ENCODE peak calls at places on chromosome 3, in four cellular contexts. X, Z, B and T are unnamed samples.

GRCh38 chr3:141366285-141367037 is 1.8 kb upstream of the ZBTB38 start:
- DNase-seq in X (no peak), Z (peak), B (no peak), T (no peak)

GRCh38 chr3:52091566-52092290 is 35.4 kb upstream of the DUSP7 start:
- DNase-seq in X (no peak), Z (no peak), B (no peak), T (no peak)

GRCh38 chr3:58864480-58864879 is 185.3 kb downstream of the CFAP20DC start:
- DNase-seq in X (no peak), Z (no peak), B (no peak), T (no peak)

GRCh38 chr3:141109761-141110160 is 58.6 kb downstream of the SPSB4 start:
- DNase-seq in X (no peak), Z (no peak), B (no peak), T (no peak)

GRCh38 chr3:84126160-84126559 is 832.6 kb upstream of the CADM2 start:
- DNase-seq in X (no peak), Z (no peak), B (no peak), T (no peak)

GRCh38 chr3:143065364-143065763 is 54.2 kb upstream of the CHST2 start:
- DNase-seq in X (no peak), Z (no peak), B (no peak), T (no peak)

GRCh38 chr3:195153653-195154052 is 117.3 kb downstream of the XXYLT1 start:
- DNase-seq in X (no peak), Z (no peak), B (no peak), T (no peak)

GRCh38 chr3:99614768-99615167 is 23.6 kb upstream of the COL8A1 start:
- DNase-seq in X (no peak), Z (no peak), B (no peak), T (no peak)

GRCh38 chr3:8712045-8712870 is 21.3 kb upstream of the CAV3 start:
- DNase-seq in X (no peak), Z (no peak), B (peak), T (no peak)

GRCh38 chr3:55616803-55617202 is 129.7 kb upstream of the WNT5A start:
- DNase-seq in X (no peak), Z (no peak), B (no peak), T (no peak)

GRCh38 chr3:183896610-183897009 is 11.9 kb upstream of the PARL start:
- DNase-seq in X (no peak), Z (no peak), B (no peak), T (no peak)

GRCh38 chr3:10653241-10653640 is 147.9 kb upstream of the ATP2B2 start:
- DNase-seq in X (no peak), Z (no peak), B (no peak), T (no peak)

GRCh38 chr3:187747506-187747905 is 2.2 kb upstream of the BCL6 start:
- DNase-seq in X (no peak), Z (no peak), B (peak), T (no peak)

GRCh38 chr3:53768478-53769459 is 77.5 kb downstream of the CHDH start:
- DNase-seq in X (no peak), Z (no peak), B (no peak), T (no peak)